ENCODE peak calls at places on chromosomes 16 and 17, in seven cellular contexts. A is AG09309; P is spleen; J is AG09319; N is tibial artery; Z is neural crest cell; U is CD8-positive, alpha-beta T cell. S is an unnamed sample.
A peak's percentile ranks its signal among the peaks of the same experiment; 100 is the strongest.

GRCh38 chr16:50521246-50521900 is 26.8 kb upstream of the NKD1 start:
- DNase-seq in P (no peak), A (no peak), J (no peak), N (no peak), U (no peak), Z (no peak), S (no peak)

GRCh38 chr16:66598111-66598510 is 6.4 kb upstream of the CMTM3 start:
- DNase-seq in P (peak; percentile 14), J (no peak), Z (no peak), N (no peak), A (no peak), U (no peak), S (no peak)

GRCh38 chr16:27408012-27408601 is 6.1 kb downstream of the IL21R start:
- DNase-seq in A (no peak), U (no peak), N (no peak), P (no peak), Z (no peak), J (no peak), S (no peak)

GRCh38 chr17:64599827-64600226 is 62.3 kb downstream of the SMURF2 start:
- DNase-seq in U (no peak), J (no peak), A (no peak), P (no peak), Z (no peak), N (no peak), S (no peak)

GRCh38 chr16:23385441-23385840 is 67.5 kb downstream of the COG7 start:
- DNase-seq in A (no peak), Z (no peak), N (no peak), J (no peak), U (no peak), P (no peak), S (no peak)

GRCh38 chr16:3008749-3009088 is 4.0 kb upstream of the CLDN9 start:
- DNase-seq in N (no peak), A (no peak), P (no peak), U (no peak), J (no peak), Z (no peak), S (no peak)

GRCh38 chr17:57565119-57565635 is 179.9 kb downstream of the CCDC182 start:
- DNase-seq in U (no peak), A (no peak), J (no peak), Z (no peak), P (no peak), N (no peak), S (no peak)

GRCh38 chr17:223723-224471 is 42.4 kb upstream of the DOC2B start:
- DNase-seq in P (peak; percentile 61), A (no peak), N (peak; percentile 8), Z (no peak), J (no peak), U (no peak), S (no peak)

GRCh38 chr16:52825882-52826281 is 226.8 kb downstream of the CHD9NB start:
- DNase-seq in A (no peak), Z (no peak), U (no peak), J (no peak), N (no peak), P (no peak), S (no peak)

GRCh38 chr16:22225060-22225459 is 19.0 kb downstream of the EEF2K start:
- DNase-seq in N (peak; percentile 55), P (no peak), U (no peak), Z (no peak), J (no peak), A (no peak), S (no peak)

GRCh38 chr17:61423967-61424649 is 24.5 kb downstream of the TBX2 start:
- DNase-seq in J (no peak), P (no peak), U (no peak), Z (no peak), N (no peak), A (no peak), S (no peak)

GRCh38 chr16:57906385-57907316 is 64.3 kb downstream of the CNGB1 start:
- DNase-seq in J (no peak), A (no peak), P (no peak), U (no peak), Z (peak; percentile 25), N (no peak), S (no peak)

GRCh38 chr17:18185391-18185790 is 1.8 kb downstream of the ALKBH5 start:
- DNase-seq in U (no peak), Z (no peak), N (no peak), A (no peak), P (no peak), J (no peak), S (no peak)
- TF ChIP-seq CTCF in U (no peak), Z (no peak), N (no peak), A (no peak), P (no peak), J (no peak), S (no peak)

GRCh38 chr17:38915639-38915995 is 9.8 kb upstream of the LASP1NB start:
- DNase-seq in N (no peak), J (no peak), P (peak; percentile 24), U (no peak), Z (no peak), A (no peak), S (no peak)

GRCh38 chr17:38917259-38917658 is 8.2 kb upstream of the LASP1NB start:
- DNase-seq in U (no peak), N (no peak), J (no peak), P (no peak), A (no peak), Z (no peak), S (no peak)

GRCh38 chr17:38916771-38917170 is 8.6 kb upstream of the LASP1NB start:
- DNase-seq in P (peak; percentile 23), A (no peak), N (no peak), Z (no peak), J (no peak), U (no peak), S (no peak)

GRCh38 chr17:38912221-38912813 is 13.1 kb upstream of the LASP1NB start:
- DNase-seq in Z (no peak), J (no peak), U (no peak), N (no peak), P (peak; percentile 61), A (no peak), S (no peak)

DNA sequence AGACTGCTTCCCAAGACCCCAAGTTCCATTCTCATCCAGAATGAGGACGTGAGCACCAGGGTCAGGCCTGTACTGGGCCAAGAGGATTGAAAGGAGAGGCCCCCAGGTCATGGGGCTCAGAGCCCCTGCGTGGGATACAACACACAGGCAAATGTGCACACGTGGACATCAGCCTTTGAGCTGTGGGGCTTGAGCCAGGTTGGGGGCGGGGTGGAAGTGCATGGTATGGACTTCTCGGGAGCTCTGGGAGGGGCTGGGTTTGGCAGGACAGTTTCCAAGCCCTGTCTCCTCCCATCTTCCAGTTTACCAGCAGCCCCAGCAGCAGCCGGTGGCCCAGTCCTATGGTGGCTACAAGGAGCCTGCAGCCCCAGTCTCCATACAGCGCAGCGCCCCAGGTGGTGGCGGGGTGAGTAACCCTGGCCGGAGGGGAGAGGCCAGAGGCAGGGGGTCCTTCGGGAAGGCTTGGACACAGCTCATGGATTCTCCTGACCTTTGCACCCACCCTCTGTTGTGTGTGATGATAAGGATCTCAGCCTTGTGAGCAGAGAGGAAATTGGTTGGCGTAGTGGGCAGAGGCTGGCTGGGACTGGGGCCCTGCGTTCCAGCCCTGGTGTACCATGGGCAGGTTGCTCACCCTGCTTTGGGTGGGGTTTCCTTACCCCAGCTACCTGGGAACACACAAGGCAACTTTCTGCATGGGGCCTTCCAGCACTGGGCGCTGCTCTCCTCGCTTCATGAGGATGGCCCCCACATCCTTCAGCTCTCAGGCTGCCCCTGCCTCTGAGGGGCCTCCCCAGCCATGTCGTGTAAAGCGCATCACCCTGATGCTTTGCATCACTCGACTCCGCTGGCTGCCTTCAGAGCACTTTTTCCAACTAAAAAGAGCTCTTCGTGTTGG is 10.4 kb upstream of the LASP1NB start:
- DNase-seq in U (no peak), J (no peak), A (no peak), P (peak; percentile 58), N (no peak), Z (no peak), S (no peak)
- TF ChIP-seq CTCF in U (no peak), J (no peak), A (no peak), P (no peak), N (no peak), Z (no peak), S (peak; percentile 21)

DNA sequence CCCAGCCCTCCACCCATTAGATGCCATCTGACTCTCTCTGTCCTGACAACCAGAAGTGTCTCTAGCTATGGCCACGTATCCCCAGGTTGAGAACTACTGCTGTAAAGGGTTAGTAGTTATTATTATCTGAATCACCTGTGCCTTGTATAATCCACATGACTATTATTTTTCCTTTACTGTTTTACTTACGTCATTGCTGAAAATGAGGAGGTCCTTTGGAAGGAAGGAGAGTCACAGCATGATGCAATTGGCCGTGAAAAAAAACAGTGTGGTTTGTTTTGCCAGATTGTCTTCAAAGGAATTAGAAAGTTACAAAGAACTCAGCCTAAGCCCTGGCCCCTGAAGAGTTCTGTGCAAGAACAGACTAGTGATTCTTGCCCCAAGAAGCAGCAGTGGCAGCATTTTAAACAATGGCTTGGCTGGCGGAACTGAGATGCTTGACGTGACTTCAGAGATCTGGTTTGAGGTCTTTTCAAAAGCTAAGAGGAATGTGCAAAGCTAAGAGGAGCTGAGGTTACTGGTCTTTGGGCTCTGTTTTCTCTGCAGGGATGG is 413.3 kb upstream of the EEF2KMT start:
- DNase-seq in Z (no peak), U (no peak), J (no peak), A (no peak), N (no peak), P (no peak), S (no peak)
- TF ChIP-seq CTCF in Z (no peak), U (no peak), J (no peak), A (no peak), N (no peak), P (no peak), S (no peak)

GRCh38 chr17:73158133-73158532 is 6.7 kb upstream of the SSTR2 start:
- DNase-seq in P (no peak), U (no peak), N (no peak), Z (no peak), A (no peak), J (no peak), S (no peak)

GRCh38 chr17:73151888-73152633 is 12.7 kb upstream of the SSTR2 start:
- DNase-seq in A (no peak), J (no peak), U (no peak), Z (no peak), P (no peak), N (no peak), S (no peak)

GRCh38 chr17:73156887-73157870 is 7.6 kb upstream of the SSTR2 start:
- DNase-seq in Z (no peak), P (no peak), J (no peak), U (no peak), N (no peak), A (no peak), S (no peak)

GRCh38 chr17:73155410-73156165 is 9.2 kb upstream of the SSTR2 start:
- DNase-seq in A (no peak), N (no peak), U (no peak), P (no peak), J (no peak), Z (no peak), S (no peak)

DNA sequence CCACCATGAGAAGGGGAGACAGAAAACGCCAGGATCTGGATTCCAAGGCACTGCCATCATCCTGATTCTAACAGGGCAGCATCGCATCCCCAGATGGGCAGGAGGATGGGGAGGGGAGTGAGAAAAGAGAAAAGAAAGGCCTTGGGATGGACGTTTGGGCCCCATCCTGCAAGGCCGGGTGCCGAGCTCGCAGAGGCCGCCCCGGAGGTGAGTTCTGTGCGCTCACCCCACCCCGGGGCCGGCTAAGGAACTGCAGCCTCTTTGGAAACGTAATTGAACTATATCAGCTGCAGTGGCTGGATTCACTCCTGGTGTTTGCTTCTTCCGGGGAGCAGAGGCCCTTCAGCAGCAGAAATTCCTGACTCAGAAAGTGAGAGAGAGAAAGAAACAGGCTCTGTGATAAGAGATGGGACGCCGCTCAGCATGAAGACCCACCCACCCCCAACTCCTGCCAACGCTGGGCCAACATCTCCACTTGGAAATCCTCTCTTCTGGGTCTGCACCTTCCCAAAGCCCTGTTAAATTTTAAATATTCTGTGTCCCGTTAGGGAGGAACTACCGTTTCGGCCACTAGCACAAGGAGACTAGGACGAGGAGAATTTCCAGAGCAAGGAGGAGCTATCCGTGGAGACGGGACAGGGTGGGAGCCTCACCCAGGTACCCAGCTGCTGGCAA is 8.5 kb upstream of the SSTR2 start:
- DNase-seq in U (peak; percentile 33), P (peak; percentile 89), J (peak; percentile 8), N (peak; percentile 74), A (peak; percentile 31), Z (peak; percentile 65), S (peak; percentile 50)
- TF ChIP-seq CTCF in U (peak; percentile 62), P (peak; percentile 60), J (peak; percentile 87), N (peak; percentile 88), A (peak; percentile 92), Z (peak; percentile 83), S (peak; percentile 71)